ENCODE peak calls at places on chromosomes 7 and 10, in ten cellular contexts. T is heart right ventricle, D is GM10248, A is BJ, M is upper lobe of right lung, Q is mucosa of descending colon, X is progenitor cell of endocrine pancreas, S is left ventricle myocardium inferior, H is gastrocnemius medialis, C is AG10803. F is an unnamed sample.
A peak's percentile ranks its signal among the peaks of the same experiment; 100 is the strongest.

GRCh38 chr10:24811906-24812305 is 88.2 kb upstream of the ARHGAP21 start:
- DNase-seq in T (no peak), D (no peak), A (no peak), M (no peak), Q (no peak), X (no peak), S (peak; percentile 28), H (no peak), C (no peak), F (peak; percentile 15)

GRCh38 chr10:71285180-71285545 is 33.9 kb upstream of the SLC29A3 start:
- DNase-seq in T (no peak), D (peak; percentile 78), A (no peak), M (no peak), Q (peak; percentile 54), X (peak; percentile 60), S (no peak), H (no peak), C (no peak), F (peak; percentile 57)

GRCh38 chr7:142139597-142140501 is 28.3 kb downstream of the MGAM2 start:
- DNase-seq in T (no peak), D (no peak), A (no peak), M (no peak), Q (no peak), X (no peak), S (no peak), H (no peak), C (no peak), F (no peak)

GRCh38 chr7:117652943-117653700 is 173.3 kb downstream of the CFTR start:
- DNase-seq in T (no peak), D (no peak), A (no peak), M (no peak), Q (no peak), X (no peak), S (no peak), H (no peak), C (no peak), F (no peak)

GRCh38 chr10:53487019-53487983 is 714.7 kb upstream of the MBL2 start:
- DNase-seq in T (no peak), D (no peak), A (no peak), M (no peak), Q (no peak), X (no peak), S (no peak), H (no peak), C (no peak), F (no peak)

GRCh38 chr10:89516149-89516832 is 19.1 kb downstream of the SLC16A12 start:
- DNase-seq in T (peak; percentile 48), D (no peak), A (peak; percentile 88), M (no peak), Q (no peak), X (no peak), S (peak; percentile 74), H (peak; percentile 36), C (peak; percentile 91), F (no peak)

GRCh38 chr7:120941064-120941463 is 9.5 kb upstream of the ING3 start:
- DNase-seq in T (no peak), D (no peak), A (no peak), M (no peak), Q (no peak), X (no peak), S (no peak), H (no peak), C (no peak), F (no peak)

GRCh38 chr10:28754930-28755718 is 77.8 kb downstream of the BAMBI start:
- DNase-seq in T (no peak), D (no peak), A (no peak), M (no peak), Q (no peak), X (no peak), S (no peak), H (no peak), C (no peak), F (no peak)

GRCh38 chr7:27750336-27750735 is 10.4 kb downstream of the TAX1BP1 start:
- DNase-seq in T (no peak), D (no peak), A (no peak), M (no peak), Q (no peak), X (no peak), S (no peak), H (no peak), C (no peak), F (no peak)

GRCh38 chr10:27659786-27660185 is 85.8 kb downstream of the MKX start:
- DNase-seq in T (no peak), D (no peak), A (no peak), M (no peak), Q (no peak), X (no peak), S (no peak), H (no peak), C (peak; percentile 18), F (no peak)

DNA sequence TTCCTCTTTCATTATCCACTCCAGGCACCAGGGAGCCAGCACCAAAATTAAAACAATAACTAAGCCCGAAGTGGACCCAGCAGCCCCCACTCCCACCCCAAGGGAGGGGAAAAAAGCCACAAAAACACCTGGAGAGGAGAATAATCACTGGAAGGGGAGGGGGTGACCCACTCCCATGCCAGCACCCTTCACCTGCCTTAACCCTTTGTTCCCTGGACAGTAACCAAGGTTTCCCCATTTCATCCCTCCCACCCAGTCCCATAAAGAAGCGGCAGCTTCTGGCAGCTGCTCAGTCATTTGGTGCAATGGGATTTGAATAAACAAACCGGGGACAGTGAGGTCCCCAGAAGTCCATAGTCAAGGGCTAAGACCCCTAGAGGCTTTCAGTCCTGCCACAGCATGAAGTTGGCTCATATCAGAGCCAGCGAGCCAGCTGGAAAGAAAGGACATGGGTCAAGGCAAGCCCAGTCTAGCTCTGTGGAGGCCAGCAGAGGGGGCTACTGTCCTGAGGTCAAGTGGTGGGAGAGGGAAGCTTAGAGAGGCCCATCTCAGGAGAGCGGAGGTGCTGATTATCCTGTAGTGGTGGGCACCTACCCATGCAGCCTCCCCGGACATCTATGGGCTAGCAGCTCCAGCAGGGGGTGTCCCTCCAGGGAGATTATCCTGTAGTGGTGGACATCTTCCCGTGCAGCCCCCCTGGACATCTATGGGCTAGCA is 58.8 kb upstream of the LBX1 start:
- DNase-seq in T (no peak), D (no peak), A (no peak), M (no peak), Q (no peak), X (no peak), S (no peak), H (no peak), C (no peak), F (peak; percentile 46)
- TF ChIP-seq CTCF in T (peak; percentile 32), D (peak; percentile 15), A (peak; percentile 44), M (no peak), Q (no peak), X (peak; percentile 39), S (peak; percentile 22), H (no peak), C (peak; percentile 24), F (no peak)

DNA sequence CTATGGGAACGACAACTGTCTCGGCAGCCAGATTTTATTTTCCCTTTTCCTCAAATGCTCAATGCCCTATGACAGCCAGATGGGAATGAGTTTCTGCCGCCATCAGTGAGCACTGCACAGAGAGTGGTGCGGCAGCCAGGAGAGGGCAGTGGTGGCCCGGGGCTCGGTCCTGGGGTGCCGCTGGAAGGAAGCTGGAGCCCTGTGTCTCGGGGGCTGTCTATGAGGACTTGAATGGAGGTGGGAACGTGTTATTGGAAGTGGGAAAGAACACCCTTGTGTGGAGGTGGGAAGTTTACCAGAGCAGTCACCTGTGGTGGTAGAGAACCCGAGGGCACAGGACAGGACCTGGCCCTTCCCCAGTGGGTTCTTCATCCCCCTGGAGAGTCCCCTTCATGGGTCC is 35.8 kb downstream of the JAKMIP3 start:
- DNase-seq in T (no peak), D (no peak), A (no peak), M (no peak), Q (no peak), X (peak; percentile 7), S (no peak), H (no peak), C (no peak), F (no peak)
- TF ChIP-seq CTCF in T (no peak), D (peak; percentile 19), A (no peak), M (no peak), Q (no peak), X (no peak), S (no peak), H (no peak), C (no peak), F (no peak)

GRCh38 chr7:74023037-74023436 is 4.9 kb upstream of the ELN start:
- DNase-seq in T (peak; percentile 49), D (no peak), A (no peak), M (no peak), Q (no peak), X (no peak), S (peak; percentile 68), H (peak; percentile 74), C (peak; percentile 60), F (peak; percentile 15)

GRCh38 chr7:74025146-74025545 is 2.8 kb upstream of the ELN start:
- DNase-seq in T (no peak), D (no peak), A (no peak), M (no peak), Q (no peak), X (no peak), S (no peak), H (no peak), C (no peak), F (no peak)

GRCh38 chr7:74025745-74026144 is 2.2 kb upstream of the ELN start:
- DNase-seq in T (no peak), D (no peak), A (no peak), M (no peak), Q (no peak), X (no peak), S (no peak), H (no peak), C (no peak), F (no peak)

GRCh38 chr7:74022507-74022906 is 5.5 kb upstream of the ELN start:
- DNase-seq in T (no peak), D (no peak), A (no peak), M (no peak), Q (no peak), X (no peak), S (no peak), H (no peak), C (no peak), F (no peak)

DNA sequence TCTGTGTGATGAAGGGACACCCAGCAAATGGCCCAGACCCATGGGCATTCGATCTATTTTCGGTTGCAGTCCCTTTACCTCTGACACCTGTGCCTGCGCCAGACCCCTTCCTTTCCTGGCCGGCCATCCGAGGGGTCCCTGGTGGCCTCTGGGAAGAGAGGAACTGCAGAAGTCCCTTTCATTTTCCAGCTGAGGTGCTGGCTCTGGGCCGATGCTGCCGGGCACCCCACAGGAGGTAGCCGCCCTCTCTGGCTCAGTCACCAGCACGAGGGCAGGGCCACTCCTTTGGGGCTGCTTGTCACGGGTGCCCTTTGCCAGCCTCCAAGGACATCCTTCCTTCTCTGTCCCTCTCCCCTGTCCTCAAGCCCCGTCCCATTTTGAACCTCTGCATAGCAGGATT is 4.2 kb upstream of the ELN start:
- DNase-seq in T (no peak), D (no peak), A (no peak), M (no peak), Q (no peak), X (no peak), S (no peak), H (no peak), C (no peak), F (no peak)
- TF ChIP-seq CTCF in T (no peak), D (no peak), A (no peak), M (no peak), Q (no peak), X (no peak), S (no peak), H (no peak), C (no peak), F (no peak)

DNA sequence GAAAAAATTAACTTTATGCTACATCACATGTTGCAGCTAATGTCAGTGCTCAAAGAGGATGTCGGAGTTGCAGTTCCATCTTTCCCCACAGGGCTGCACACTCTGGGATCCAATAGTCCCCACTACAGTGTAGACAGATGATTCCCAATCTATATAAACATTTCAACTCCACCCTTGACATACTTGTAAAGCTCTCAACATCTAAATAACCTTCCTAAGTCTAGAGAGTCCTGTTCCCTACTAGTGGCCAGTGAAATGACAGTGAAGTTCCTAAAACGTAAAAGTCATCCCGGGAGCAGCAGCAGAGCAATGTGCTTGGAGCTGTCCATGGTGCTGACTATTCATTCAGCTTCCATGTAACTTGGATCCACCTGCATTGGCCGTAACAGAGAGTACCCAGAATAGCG is 145.1 kb downstream of the GRM8 start:
- DNase-seq in T (no peak), D (peak; percentile 32), A (no peak), M (no peak), Q (peak; percentile 27), X (peak; percentile 72), S (no peak), H (no peak), C (peak; percentile 19), F (peak; percentile 72)
- TF ChIP-seq CTCF in T (peak; percentile 53), D (no peak), A (peak; percentile 23), M (peak; percentile 38), Q (no peak), X (peak; percentile 71), S (peak; percentile 51), H (no peak), C (peak; percentile 35), F (peak; percentile 75)

F was measured in neural crest cell.